ENCODE peak calls at places on chromosomes 12 and 14, in six cellular contexts. Q is CD4-positive, alpha-beta memory T cell; E is kidney tubule cell; B is Caki2; D is H7; X is fibroblast of lung. T is an unnamed sample.

GRCh38 chr12:106113042-106113441 is 25.7 kb downstream of the NUAK1 start:
- DNase-seq in Q (no peak), E (peak), B (peak), D (no peak), X (no peak), T (no peak)

GRCh38 chr14:58966991-58967390 is 221.5 kb upstream of the DAAM1 start:
- DNase-seq in Q (no peak), E (no peak), B (no peak), D (no peak), X (no peak), T (no peak)

GRCh38 chr12:9072481-9073038 is 43.2 kb downstream of the A2M start:
- DNase-seq in Q (no peak), E (no peak), B (no peak), D (no peak), X (no peak), T (no peak)

GRCh38 chr14:57161583-57161982 is 107.1 kb downstream of the EXOC5 start:
- DNase-seq in Q (no peak), E (no peak), B (no peak), D (no peak), X (no peak), T (no peak)

GRCh38 chr14:70842851-70843462 is 33.6 kb upstream of the MAP3K9 start:
- DNase-seq in Q (no peak), E (no peak), B (no peak), D (no peak), X (no peak), T (no peak)

GRCh38 chr12:54349031-54349430 is 15.3 kb downstream of the GPR84 start:
- DNase-seq in Q (no peak), E (no peak), B (no peak), D (no peak), X (no peak), T (no peak)

GRCh38 chr14:103155826-103156394 is 32.6 kb downstream of the TNFAIP2 start:
- DNase-seq in Q (no peak), E (no peak), B (no peak), D (no peak), X (no peak), T (no peak)

GRCh38 chr14:100547633-100548294 is 39.5 kb downstream of the BEGAIN start:
- DNase-seq in Q (peak), E (peak), B (peak), D (no peak), X (peak), T (no peak)

GRCh38 chr12:132214161-132214476 is 69.9 kb downstream of the NOC4L start:
- DNase-seq in Q (no peak), E (no peak), B (no peak), D (no peak), X (no peak), T (no peak)

GRCh38 chr14:53955671-53956426 is 776 bp downstream of the BMP4 start:
- DNase-seq in Q (no peak), E (no peak), B (no peak), D (peak), X (peak), T (no peak)

GRCh38 chr12:70426620-70427019 is 60.5 kb downstream of the KCNMB4 start:
- DNase-seq in Q (no peak), E (no peak), B (no peak), D (no peak), X (no peak), T (no peak)

GRCh38 chr12:95959107-95959506 is 16.0 kb downstream of the AMDHD1 start:
- DNase-seq in Q (no peak), E (no peak), B (peak), D (peak), X (peak), T (peak)